ENCODE peak calls at places on chromosome 13, in ten cellular contexts. U is heart left ventricle, Y is fibroblast of lung, M is psoas muscle, G is AG04450, C is epithelial cell of esophagus, T is iPS DF 6.9, J is adipocyte, B is tibial nerve, W is fibroblast of mammary gland. L is an unnamed sample.

GRCh38 chr13:19927117-19927734 is 31.3 kb upstream of the ZMYM2 start:
- DNase-seq in U (no peak), Y (peak), M (no peak), G (no peak), C (peak), T (no peak), J (peak), B (peak), W (peak), L (no peak)

GRCh38 chr13:46134961-46135522 is 30.2 kb upstream of the CPB2 start:
- DNase-seq in U (no peak), Y (peak), M (no peak), G (no peak), C (peak), T (peak), J (no peak), B (no peak), W (no peak), L (no peak)

GRCh38 chr13:20182231-20182846 is 10.4 kb downstream of the GJB2 start:
- DNase-seq in U (no peak), Y (peak), M (no peak), G (peak), C (peak), T (no peak), J (peak), B (peak), W (peak), L (peak)

GRCh38 chr13:91245283-91245682 is 102.2 kb upstream of the MIR17HG start:
- DNase-seq in U (no peak), Y (no peak), M (no peak), G (no peak), C (no peak), T (no peak), J (no peak), B (no peak), W (no peak), L (no peak)

GRCh38 chr13:98407575-98407974 is 169.3 kb downstream of the STK24 start:
- DNase-seq in U (no peak), Y (no peak), M (no peak), G (no peak), C (no peak), T (no peak), J (no peak), B (no peak), W (no peak), L (no peak)

GRCh38 chr13:65725001-65725400 is 1505.1 kb downstream of the PCDH9 start:
- DNase-seq in U (no peak), Y (peak), M (no peak), G (no peak), C (no peak), T (no peak), J (peak), B (no peak), W (no peak), L (no peak)

GRCh38 chr13:52104624-52105023 is 24.2 kb downstream of the NEK5 start:
- DNase-seq in U (no peak), Y (peak), M (no peak), G (no peak), C (peak), T (no peak), J (peak), B (no peak), W (peak), L (no peak)

GRCh38 chr13:46905249-46905648 is 8.4 kb upstream of the HTR2A start:
- DNase-seq in U (no peak), Y (peak), M (no peak), G (no peak), C (peak), T (no peak), J (no peak), B (no peak), W (peak), L (no peak)

GRCh38 chr13:50915562-50915961 is 6.0 kb downstream of the RNASEH2B start:
- DNase-seq in U (no peak), Y (no peak), M (no peak), G (no peak), C (no peak), T (no peak), J (no peak), B (no peak), W (no peak), L (no peak)

GRCh38 chr13:44710576-44710975 is 134.4 kb upstream of the TSC22D1 start:
- DNase-seq in U (no peak), Y (peak), M (no peak), G (peak), C (peak), T (no peak), J (peak), B (no peak), W (peak), L (peak)

GRCh38 chr13:49407936-49408335 is 35.9 kb downstream of the CAB39L start:
- DNase-seq in U (no peak), Y (no peak), M (no peak), G (no peak), C (no peak), T (no peak), J (no peak), B (no peak), W (no peak), L (no peak)

GRCh38 chr13:50580684-50581305 is 262.7 kb downstream of the DLEU7 start:
- DNase-seq in U (no peak), Y (peak), M (no peak), G (peak), C (peak), T (no peak), J (peak), B (no peak), W (peak), L (peak)

GRCh38 chr13:65744761-65745160 is 1485.4 kb downstream of the PCDH9 start:
- DNase-seq in U (no peak), Y (peak), M (no peak), G (peak), C (no peak), T (no peak), J (peak), B (no peak), W (peak), L (peak)

GRCh38 chr13:66068683-66069082 is 1161.5 kb downstream of the PCDH9 start:
- DNase-seq in U (no peak), Y (no peak), M (no peak), G (no peak), C (no peak), T (no peak), J (no peak), B (no peak), W (no peak), L (no peak)

GRCh38 chr13:97364827-97365226 is 69.1 kb upstream of the RAP2A start:
- DNase-seq in U (no peak), Y (no peak), M (no peak), G (no peak), C (no peak), T (no peak), J (no peak), B (no peak), W (no peak), L (no peak)

GRCh38 chr13:93248627-93249047 is 22.0 kb downstream of the GPC6 start:
- DNase-seq in U (no peak), Y (no peak), M (no peak), G (no peak), C (peak), T (no peak), J (peak), B (no peak), W (no peak), L (no peak)

GRCh38 chr13:106455777-106456176 is 79.7 kb downstream of the EFNB2 start:
- DNase-seq in U (no peak), Y (peak), M (no peak), G (no peak), C (peak), T (no peak), J (peak), B (no peak), W (no peak), L (no peak)

GRCh38 chr13:23736541-23736940 is 152.7 kb downstream of the MIPEP start:
- DNase-seq in U (no peak), Y (no peak), M (no peak), G (no peak), C (no peak), T (no peak), J (no peak), B (no peak), W (no peak), L (no peak)

GRCh38 chr13:37657134-37657533 is 58.6 kb upstream of the POSTN start:
- DNase-seq in U (no peak), Y (peak), M (no peak), G (no peak), C (peak), T (no peak), J (peak), B (no peak), W (peak), L (no peak)

GRCh38 chr13:66780814-66781213 is 449.3 kb downstream of the PCDH9 start:
- DNase-seq in U (no peak), Y (peak), M (no peak), G (no peak), C (peak), T (no peak), J (peak), B (no peak), W (peak), L (no peak)

GRCh38 chr13:99911965-99912566 is 59.5 kb downstream of the ZIC5 start:
- DNase-seq in U (no peak), Y (no peak), M (no peak), G (no peak), C (no peak), T (no peak), J (no peak), B (no peak), W (no peak), L (no peak)

GRCh38 chr13:23656637-23657036 is 86.4 kb downstream of the TNFRSF19 start:
- DNase-seq in U (peak), Y (peak), M (no peak), G (peak), C (no peak), T (no peak), J (peak), B (no peak), W (peak), L (no peak)

GRCh38 chr13:114022876-114023275 is 49.0 kb upstream of the C13orf46 start:
- DNase-seq in U (no peak), Y (no peak), M (no peak), G (no peak), C (no peak), T (no peak), J (peak), B (no peak), W (no peak), L (no peak)

GRCh38 chr13:39765801-39766463 is 110.5 kb downstream of the COG6 start:
- DNase-seq in U (peak), Y (peak), M (peak), G (no peak), C (peak), T (no peak), J (peak), B (peak), W (peak), L (no peak)

GRCh38 chr13:36543671-36544070 is 111.4 kb downstream of the CCNA1 start:
- DNase-seq in U (no peak), Y (no peak), M (no peak), G (no peak), C (no peak), T (no peak), J (no peak), B (no peak), W (no peak), L (no peak)

GRCh38 chr13:72437458-72437857 is 290.0 kb downstream of the MZT1 start:
- DNase-seq in U (no peak), Y (peak), M (no peak), G (peak), C (peak), T (no peak), J (peak), B (no peak), W (peak), L (peak)

GRCh38 chr13:67374391-67374790 is 144.3 kb upstream of the PCDH9 start:
- DNase-seq in U (no peak), Y (no peak), M (no peak), G (no peak), C (no peak), T (no peak), J (no peak), B (no peak), W (no peak), L (no peak)

GRCh38 chr13:74197686-74198085 is 63.5 kb upstream of the KLF12 start:
- DNase-seq in U (no peak), Y (no peak), M (no peak), G (no peak), C (no peak), T (no peak), J (no peak), B (no peak), W (no peak), L (no peak)

GRCh38 chr13:89255844-89256406 is 1584.8 kb downstream of the SLITRK5 start:
- DNase-seq in U (no peak), Y (no peak), M (no peak), G (no peak), C (no peak), T (no peak), J (no peak), B (no peak), W (no peak), L (no peak)

GRCh38 chr13:114058051-114058867 is 74.2 kb downstream of the RASA3 start:
- DNase-seq in U (no peak), Y (no peak), M (no peak), G (no peak), C (no peak), T (no peak), J (no peak), B (no peak), W (no peak), L (no peak)

GRCh38 chr13:106033634-106034033 is 501.8 kb downstream of the EFNB2 start:
- DNase-seq in U (no peak), Y (peak), M (no peak), G (peak), C (peak), T (no peak), J (peak), B (no peak), W (peak), L (peak)

GRCh38 chr13:77868717-77869116 is 49.9 kb downstream of the EDNRB start:
- DNase-seq in U (no peak), Y (no peak), M (no peak), G (no peak), C (peak), T (no peak), J (no peak), B (no peak), W (peak), L (no peak)

DNA sequence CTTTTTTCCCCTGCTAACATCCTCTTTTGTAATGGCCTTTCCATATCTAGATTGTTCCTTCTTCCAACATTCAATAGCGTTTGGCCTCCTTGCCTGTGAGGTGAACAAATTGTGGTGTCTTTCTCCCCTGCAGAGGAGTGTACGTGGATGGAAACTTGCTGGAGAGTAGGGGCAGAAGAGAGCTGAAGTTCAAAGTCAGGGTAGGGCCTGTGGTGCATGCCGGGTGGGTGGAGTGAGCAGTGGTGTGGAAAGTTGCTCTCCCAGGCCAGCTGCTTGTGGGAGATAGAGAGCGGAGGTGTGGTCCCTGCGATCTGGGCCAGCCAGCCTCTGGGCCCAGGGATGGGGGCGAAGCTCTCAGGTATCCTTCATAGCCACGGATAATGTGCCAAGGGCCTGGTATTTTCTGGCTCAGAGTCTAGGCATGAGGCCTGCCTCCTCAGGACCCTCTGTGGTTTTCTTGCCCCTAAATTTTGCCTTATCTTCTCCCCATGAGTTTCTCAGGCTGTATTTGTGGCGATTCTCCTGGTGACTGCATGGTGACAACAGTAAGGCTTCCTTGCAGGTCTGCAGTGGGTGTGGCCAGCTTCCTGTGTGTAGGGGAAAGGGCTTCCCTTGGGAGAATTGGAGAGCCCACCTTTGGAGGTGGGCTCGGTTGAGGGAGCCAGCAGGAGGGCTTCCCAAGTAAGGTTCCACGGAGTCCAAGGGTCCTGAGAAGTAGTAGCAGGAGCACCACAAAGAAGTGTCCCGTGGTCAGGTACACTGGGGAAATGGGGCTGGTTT is 6.7 kb downstream of the RGCC start:
- DNase-seq in U (no peak), Y (no peak), M (no peak), G (no peak), C (no peak), T (no peak), J (no peak), B (no peak), W (no peak), L (no peak)
- H3K4me3 ChIP-seq in U (peak), Y (no peak), M (peak), G (no peak), C (no peak), T (no peak), J (no peak), B (peak), W (no peak), L (no peak)

GRCh38 chr13:30257433-30258099 is 49.8 kb downstream of the KATNAL1 start:
- DNase-seq in U (no peak), Y (no peak), M (no peak), G (no peak), C (no peak), T (no peak), J (no peak), B (no peak), W (no peak), L (no peak)
- H3K4me3 ChIP-seq in U (no peak), Y (no peak), M (no peak), G (no peak), C (no peak), T (no peak), J (no peak), B (no peak), W (no peak), L (no peak)

DNA sequence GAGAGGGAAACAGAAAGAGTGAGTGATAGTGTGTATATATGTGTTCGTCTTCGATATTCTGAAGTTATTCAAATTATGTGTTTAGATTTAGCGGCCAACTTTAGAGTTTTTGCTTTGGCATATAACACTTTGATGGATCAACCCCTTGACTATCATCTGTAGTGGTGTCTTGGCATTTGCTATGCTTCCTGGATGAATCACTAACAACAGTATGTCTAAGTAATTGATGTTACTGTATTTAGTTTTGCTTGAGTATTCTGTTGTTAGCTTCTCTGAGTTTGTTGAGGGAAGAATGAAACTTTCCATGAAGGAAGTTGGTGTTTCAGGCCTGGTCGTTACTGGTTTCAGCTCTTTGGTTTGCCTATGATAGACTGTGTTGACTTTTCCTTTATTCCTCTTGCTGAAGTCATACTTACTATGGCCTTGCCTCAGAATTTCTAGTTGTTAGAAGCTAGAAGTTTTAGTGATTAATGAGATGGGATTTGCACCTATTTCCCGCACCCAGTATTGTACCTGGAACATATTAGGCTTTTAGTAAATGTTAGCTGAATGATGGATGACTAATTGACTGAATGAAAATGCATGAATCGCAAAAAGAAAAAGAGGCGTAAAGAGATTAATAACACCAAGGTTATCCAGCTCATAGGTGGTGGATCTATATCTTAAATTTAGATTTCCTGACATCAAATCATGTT is 20.7 kb downstream of the NDFIP2 start:
- DNase-seq in U (no peak), Y (no peak), M (no peak), G (no peak), C (peak), T (no peak), J (no peak), B (no peak), W (peak), L (no peak)
- H3K4me3 ChIP-seq in U (no peak), Y (no peak), M (no peak), G (no peak), C (no peak), T (no peak), J (no peak), B (no peak), W (no peak), L (no peak)

DNA sequence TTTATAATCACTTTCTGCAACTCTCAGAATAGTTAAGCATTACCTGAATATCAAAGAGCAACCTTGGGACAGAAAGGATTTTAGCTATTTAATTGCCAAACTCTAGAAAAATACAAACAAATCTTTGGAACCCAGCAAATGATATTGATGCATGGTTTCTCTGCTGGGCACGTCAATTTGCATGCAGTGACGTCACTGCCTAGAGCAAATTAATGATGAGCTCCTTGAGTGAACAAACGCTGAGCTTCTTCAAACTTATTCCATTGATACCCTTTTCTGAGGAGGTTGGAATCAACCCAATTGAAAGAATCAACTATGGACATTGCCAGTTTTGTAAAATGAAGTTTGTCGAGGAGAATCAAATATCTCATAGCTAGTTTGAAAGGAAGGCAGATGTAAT is 259.9 kb upstream of the SOX21 start:
- DNase-seq in U (no peak), Y (no peak), M (no peak), G (no peak), C (no peak), T (no peak), J (no peak), B (no peak), W (no peak), L (no peak)
- H3K4me3 ChIP-seq in U (no peak), Y (no peak), M (no peak), G (no peak), C (no peak), T (no peak), J (no peak), B (no peak), W (no peak), L (no peak)

GRCh38 chr13:31742102-31742695 is 2.9 kb downstream of the RXFP2 start:
- DNase-seq in U (peak), Y (peak), M (peak), G (peak), C (peak), T (peak), J (peak), B (peak), W (peak), L (no peak)
- H3K4me3 ChIP-seq in U (no peak), Y (no peak), M (peak), G (no peak), C (no peak), T (no peak), J (no peak), B (no peak), W (no peak), L (no peak)

GRCh38 chr13:110493613-110494012 is 67.9 kb downstream of the RAB20 start:
- DNase-seq in U (no peak), Y (no peak), M (no peak), G (no peak), C (no peak), T (no peak), J (no peak), B (no peak), W (no peak), L (no peak)

GRCh38 chr13:110497003-110497402 is 64.5 kb downstream of the RAB20 start:
- DNase-seq in U (no peak), Y (no peak), M (no peak), G (no peak), C (no peak), T (no peak), J (no peak), B (no peak), W (no peak), L (no peak)

GRCh38 chr13:110495881-110496280 is 65.6 kb downstream of the RAB20 start:
- DNase-seq in U (no peak), Y (no peak), M (no peak), G (no peak), C (no peak), T (no peak), J (no peak), B (no peak), W (no peak), L (no peak)

GRCh38 chr13:110496281-110496680 is 65.2 kb downstream of the RAB20 start:
- DNase-seq in U (no peak), Y (no peak), M (no peak), G (no peak), C (no peak), T (no peak), J (no peak), B (no peak), W (no peak), L (no peak)

GRCh38 chr13:110495376-110495775 is 66.1 kb downstream of the RAB20 start:
- DNase-seq in U (no peak), Y (no peak), M (no peak), G (no peak), C (no peak), T (no peak), J (no peak), B (no peak), W (no peak), L (no peak)
- H3K4me3 ChIP-seq in U (no peak), Y (no peak), M (no peak), G (no peak), C (no peak), T (no peak), J (no peak), B (no peak), W (no peak), L (no peak)